ENCODE peak calls at places on chromosomes 7 and 10, in four cellular contexts. One of them, this sample, is unnamed.

GRCh38 chr10:111125102-111125501 is 48.3 kb downstream of the ADRA2A start:
- DNase-seq in OCI-M1: no peak
- DNase-seq in T-helper 2 cell: no peak
- DNase-seq in NCI-H82: no peak
- DNase-seq in this sample: no peak

GRCh38 chr10:62911210-62911963 is 95.2 kb upstream of the EGR2 start:
- DNase-seq in OCI-M1: no peak
- DNase-seq in T-helper 2 cell: no peak
- DNase-seq in NCI-H82: no peak
- DNase-seq in this sample: no peak

GRCh38 chr7:44189286-44189992 is at the start of gene GCK:
- DNase-seq in OCI-M1: no peak
- DNase-seq in T-helper 2 cell: no peak
- DNase-seq in NCI-H82: no peak
- DNase-seq in this sample: no peak

GRCh38 chr10:11655839-11656238 is 44.4 kb upstream of the USP6NL start:
- DNase-seq in OCI-M1: peak; percentile 35
- DNase-seq in T-helper 2 cell: no peak
- DNase-seq in NCI-H82: no peak
- DNase-seq in this sample: no peak

GRCh38 chr10:103751696-103752287 is 103.6 kb downstream of the SH3PXD2A start:
- DNase-seq in OCI-M1: no peak
- DNase-seq in T-helper 2 cell: no peak
- DNase-seq in NCI-H82: no peak
- DNase-seq in this sample: no peak

GRCh38 chr7:79386688-79387422 is 66.6 kb downstream of the MAGI2 start:
- DNase-seq in OCI-M1: no peak
- DNase-seq in T-helper 2 cell: no peak
- DNase-seq in NCI-H82: peak; percentile 9
- DNase-seq in this sample: no peak

GRCh38 chr10:106708521-106708920 is 456.0 kb downstream of the SORCS1 start:
- DNase-seq in OCI-M1: no peak
- DNase-seq in T-helper 2 cell: no peak
- DNase-seq in NCI-H82: no peak
- DNase-seq in this sample: no peak

GRCh38 chr7:129825005-129825553 is 127.7 kb downstream of the UBE2H start:
- DNase-seq in OCI-M1: peak; percentile 19
- DNase-seq in T-helper 2 cell: no peak
- DNase-seq in NCI-H82: peak; percentile 98
- DNase-seq in this sample: peak; percentile 48

GRCh38 chr7:78254397-78255055 is 456.0 kb downstream of the PHTF2 start:
- DNase-seq in OCI-M1: no peak
- DNase-seq in T-helper 2 cell: no peak
- DNase-seq in NCI-H82: peak; percentile 79
- DNase-seq in this sample: no peak

GRCh38 chr7:5792792-5793191 is 11.3 kb upstream of the RNF216 start:
- DNase-seq in OCI-M1: no peak
- DNase-seq in T-helper 2 cell: no peak
- DNase-seq in NCI-H82: no peak
- DNase-seq in this sample: no peak

GRCh38 chr7:150428671-150429451 is 21.6 kb upstream of the GIMAP8 start:
- DNase-seq in OCI-M1: no peak
- DNase-seq in T-helper 2 cell: no peak
- DNase-seq in NCI-H82: peak; percentile 21
- DNase-seq in this sample: no peak

GRCh38 chr10:113180401-113181154 is 230.5 kb downstream of the TCF7L2 start:
- DNase-seq in OCI-M1: no peak
- DNase-seq in T-helper 2 cell: no peak
- DNase-seq in NCI-H82: no peak
- DNase-seq in this sample: no peak

GRCh38 chr10:66365686-66366085 is 560.1 kb upstream of the LRRTM3 start:
- DNase-seq in OCI-M1: no peak
- DNase-seq in T-helper 2 cell: no peak
- DNase-seq in NCI-H82: no peak
- DNase-seq in this sample: no peak

GRCh38 chr10:11560076-11560709 is 51.3 kb downstream of the USP6NL start:
- DNase-seq in OCI-M1: peak; percentile 82
- DNase-seq in T-helper 2 cell: no peak
- DNase-seq in NCI-H82: no peak
- DNase-seq in this sample: no peak

GRCh38 chr7:97576043-97576442 is 155.8 kb upstream of the TAC1 start:
- DNase-seq in OCI-M1: no peak
- DNase-seq in T-helper 2 cell: no peak
- DNase-seq in NCI-H82: no peak
- DNase-seq in this sample: no peak

GRCh38 chr10:132850896-132851295 is 64.9 kb upstream of the NKX6-2 start:
- DNase-seq in OCI-M1: no peak
- DNase-seq in T-helper 2 cell: no peak
- DNase-seq in NCI-H82: no peak
- DNase-seq in this sample: no peak

GRCh38 chr10:71520042-71520441 is 123.3 kb downstream of the CDH23 start:
- DNase-seq in OCI-M1: no peak
- DNase-seq in T-helper 2 cell: no peak
- DNase-seq in NCI-H82: no peak
- DNase-seq in this sample: no peak

GRCh38 chr10:86046845-86047460 is 319.6 kb downstream of the GRID1 start:
- DNase-seq in OCI-M1: no peak
- DNase-seq in T-helper 2 cell: no peak
- DNase-seq in NCI-H82: no peak
- DNase-seq in this sample: no peak

GRCh38 chr7:69211739-69212138 is 386.5 kb upstream of the AUTS2 start:
- DNase-seq in OCI-M1: no peak
- DNase-seq in T-helper 2 cell: no peak
- DNase-seq in NCI-H82: peak; percentile 94
- DNase-seq in this sample: no peak

GRCh38 chr7:124723012-124723411 is 42.6 kb downstream of the GPR37 start:
- DNase-seq in OCI-M1: no peak
- DNase-seq in T-helper 2 cell: no peak
- DNase-seq in NCI-H82: no peak
- DNase-seq in this sample: no peak

GRCh38 chr10:50224330-50224952 is 26.9 kb downstream of the ASAH2 start:
- DNase-seq in OCI-M1: peak; percentile 82
- DNase-seq in T-helper 2 cell: no peak
- DNase-seq in NCI-H82: peak; percentile 70
- DNase-seq in this sample: peak; percentile 12

GRCh38 chr10:72611783-72612182 is 14.1 kb downstream of the MICU1 start:
- DNase-seq in OCI-M1: peak; percentile 89
- DNase-seq in T-helper 2 cell: no peak
- DNase-seq in NCI-H82: no peak
- DNase-seq in this sample: no peak

GRCh38 chr10:101559596-101560292 is 28.3 kb downstream of the POLL start:
- DNase-seq in OCI-M1: no peak
- DNase-seq in T-helper 2 cell: no peak
- DNase-seq in NCI-H82: peak; percentile 47
- DNase-seq in this sample: no peak

GRCh38 chr10:118041316-118041715 is 5.4 kb downstream of the RAB11FIP2 start:
- DNase-seq in OCI-M1: no peak
- DNase-seq in T-helper 2 cell: no peak
- DNase-seq in NCI-H82: no peak
- DNase-seq in this sample: no peak

GRCh38 chr10:113612154-113612553 is 51.7 kb downstream of the NRAP start:
- DNase-seq in OCI-M1: no peak
- DNase-seq in T-helper 2 cell: no peak
- DNase-seq in NCI-H82: no peak
- DNase-seq in this sample: no peak

GRCh38 chr10:132179551-132180392 is 7.0 kb upstream of the DPYSL4 start:
- DNase-seq in OCI-M1: no peak
- DNase-seq in T-helper 2 cell: no peak
- DNase-seq in NCI-H82: no peak
- DNase-seq in this sample: no peak

GRCh38 chr10:11975795-11976194 is 66.8 kb downstream of the UPF2 start:
- DNase-seq in OCI-M1: no peak
- DNase-seq in T-helper 2 cell: no peak
- DNase-seq in NCI-H82: no peak
- DNase-seq in this sample: no peak

GRCh38 chr10:113518816-113519591 is 33.8 kb upstream of the HABP2 start:
- DNase-seq in OCI-M1: no peak
- DNase-seq in T-helper 2 cell: no peak
- DNase-seq in NCI-H82: no peak
- DNase-seq in this sample: no peak

GRCh38 chr7:152014722-152015121 is 10.8 kb upstream of the GALNT11 start:
- DNase-seq in OCI-M1: no peak
- DNase-seq in T-helper 2 cell: no peak
- DNase-seq in NCI-H82: no peak
- DNase-seq in this sample: no peak

GRCh38 chr7:16734148-16734726 is 19.3 kb upstream of the TSPAN13 start:
- DNase-seq in OCI-M1: no peak
- DNase-seq in T-helper 2 cell: no peak
- DNase-seq in NCI-H82: no peak
- DNase-seq in this sample: no peak

GRCh38 chr7:51318001-51318400 is 1.4 kb upstream of the COBL start:
- DNase-seq in OCI-M1: no peak
- DNase-seq in T-helper 2 cell: no peak
- DNase-seq in NCI-H82: no peak
- DNase-seq in this sample: no peak

GRCh38 chr7:18504965-18505364 is 9.4 kb downstream of the HDAC9 start:
- DNase-seq in OCI-M1: no peak
- DNase-seq in T-helper 2 cell: no peak
- DNase-seq in NCI-H82: peak; percentile 87
- DNase-seq in this sample: no peak